ENCODE peak calls at places on chromosomes 6 and 20, in six cellular contexts. Y is substantia nigra, G is uterus, O is right cardiac atrium, E is aorta, Z is fibroblast of lung. X is an unnamed sample.

GRCh38 chr6:48834706-48835105 is 628.3 kb downstream of the MMUT start:
- DNase-seq in Y (no peak), G (no peak), O (no peak), E (no peak), Z (peak; percentile 53), X (no peak)

GRCh38 chr6:134453792-134454510 is 136.0 kb upstream of the SGK1 start:
- DNase-seq in Y (no peak), G (no peak), O (no peak), E (no peak), Z (no peak), X (no peak)

GRCh38 chr6:123053602-123054225 is 57.7 kb downstream of the CLVS2 start:
- DNase-seq in Y (no peak), G (no peak), O (no peak), E (no peak), Z (no peak), X (no peak)

GRCh38 chr6:56890683-56891429 is 64.1 kb upstream of the BEND6 start:
- DNase-seq in Y (no peak), G (no peak), O (no peak), E (no peak), Z (peak; percentile 93), X (no peak)

GRCh38 chr6:110232456-110232855 is 52.2 kb downstream of the CDC40 start:
- DNase-seq in Y (no peak), G (no peak), O (no peak), E (no peak), Z (peak; percentile 50), X (no peak)

GRCh38 chr6:1091905-1092304 is 220.0 kb upstream of the FOXQ1 start:
- DNase-seq in Y (no peak), G (no peak), O (no peak), E (no peak), Z (no peak), X (no peak)

GRCh38 chr6:324729-325125 is 32.4 kb downstream of the DUSP22 start:
- DNase-seq in Y (no peak), G (no peak), O (no peak), E (peak; percentile 50), Z (no peak), X (no peak)

GRCh38 chr6:28867078-28867414 is 56.7 kb downstream of the TRIM27 start:
- DNase-seq in Y (no peak), G (no peak), O (no peak), E (no peak), Z (no peak), X (no peak)

GRCh38 chr6:7241709-7242645 is 71.0 kb downstream of the SSR1 start:
- DNase-seq in Y (no peak), G (no peak), O (no peak), E (peak; percentile 25), Z (peak; percentile 48), X (no peak)

GRCh38 chr6:53168516-53169257 is 20.0 kb upstream of the GCM1 start:
- DNase-seq in Y (no peak), G (no peak), O (no peak), E (no peak), Z (no peak), X (no peak)

GRCh38 chr20:51306081-51306480 is 236.4 kb downstream of the NFATC2 start:
- DNase-seq in Y (no peak), G (no peak), O (no peak), E (no peak), Z (no peak), X (no peak)

GRCh38 chr6:159969921-159970320 is 1.0 kb downstream of the IGF2R start:
- DNase-seq in Y (peak; percentile 26), G (peak; percentile 46), O (peak; percentile 49), E (peak; percentile 65), Z (peak; percentile 79), X (peak; percentile 57)

GRCh38 chr6:27352850-27353249 is 35.7 kb upstream of the ZNF391 start:
- DNase-seq in Y (no peak), G (no peak), O (no peak), E (no peak), Z (no peak), X (no peak)

GRCh38 chr20:50510706-50511401 is 671 bp downstream of the PTPN1 start:
- DNase-seq in Y (no peak), G (no peak), O (peak; percentile 20), E (peak; percentile 61), Z (no peak), X (no peak)

GRCh38 chr6:15752820-15753219 is 90.0 kb upstream of the DTNBP1 start:
- DNase-seq in Y (no peak), G (no peak), O (no peak), E (no peak), Z (no peak), X (no peak)

GRCh38 chr20:51221791-51222408 is 199.0 kb upstream of the KCNG1 start:
- DNase-seq in Y (no peak), G (no peak), O (peak; percentile 23), E (no peak), Z (peak; percentile 86), X (no peak)

GRCh38 chr6:90303037-90303436 is 6.4 kb upstream of the BACH2 start:
- DNase-seq in Y (no peak), G (no peak), O (no peak), E (no peak), Z (no peak), X (no peak)

GRCh38 chr20:46931699-46932098 is 37.1 kb downstream of the EYA2 start:
- DNase-seq in Y (no peak), G (peak; percentile 45), O (peak; percentile 20), E (no peak), Z (no peak), X (no peak)

GRCh38 chr6:21163110-21163837 is 430.3 kb upstream of the SOX4 start:
- DNase-seq in Y (no peak), G (no peak), O (no peak), E (no peak), Z (peak; percentile 58), X (no peak)

GRCh38 chr20:792248-792647 is 23.9 kb upstream of the SLC52A3 start:
- DNase-seq in Y (no peak), G (no peak), O (no peak), E (no peak), Z (no peak), X (no peak)

GRCh38 chr6:139109558-139109957 is 25.3 kb upstream of the HECA start:
- DNase-seq in Y (no peak), G (no peak), O (peak; percentile 19), E (no peak), Z (peak; percentile 35), X (no peak)

GRCh38 chr20:51500936-51501335 is 41.6 kb downstream of the NFATC2 start:
- DNase-seq in Y (no peak), G (no peak), O (no peak), E (no peak), Z (no peak), X (no peak)

GRCh38 chr20:24522452-24523330 is 53.3 kb downstream of the SYNDIG1 start:
- DNase-seq in Y (no peak), G (no peak), O (no peak), E (no peak), Z (no peak), X (no peak)

GRCh38 chr6:51514396-51515051 is 572.9 kb downstream of the PKHD1 start:
- DNase-seq in Y (no peak), G (no peak), O (no peak), E (no peak), Z (no peak), X (peak; percentile 52)

GRCh38 chr6:160678744-160679401 is 14.8 kb upstream of the LPA start:
- DNase-seq in Y (no peak), G (no peak), O (no peak), E (no peak), Z (no peak), X (no peak)

GRCh38 chr6:33201147-33201545 is 479 bp downstream of the SLC39A7 start:
- DNase-seq in Y (no peak), G (no peak), O (no peak), E (no peak), Z (no peak), X (no peak)

GRCh38 chr6:138572200-138572875 is 73.0 kb upstream of the NHSL1 start:
- DNase-seq in Y (no peak), G (peak; percentile 57), O (peak; percentile 71), E (peak; percentile 62), Z (peak; percentile 89), X (peak; percentile 84)

GRCh38 chr20:10659651-10660601 is 13.9 kb downstream of the JAG1 start:
- DNase-seq in Y (no peak), G (no peak), O (no peak), E (no peak), Z (no peak), X (no peak)

GRCh38 chr6:151869345-151869744 is 61.9 kb downstream of the ESR1 start:
- DNase-seq in Y (no peak), G (no peak), O (no peak), E (no peak), Z (no peak), X (no peak)

GRCh38 chr6:16512585-16513109 is 248.6 kb downstream of the ATXN1 start:
- DNase-seq in Y (no peak), G (no peak), O (no peak), E (no peak), Z (no peak), X (no peak)

GRCh38 chr6:157229219-157229607 is 94.1 kb downstream of the TMEM242 start:
- DNase-seq in Y (no peak), G (no peak), O (no peak), E (no peak), Z (no peak), X (no peak)
- H3K27ac ChIP-seq in Y (no peak overlapping the region), G (no peak overlapping the region), O (no peak overlapping the region), E (no peak overlapping the region), Z (no peak overlapping the region), X (no peak overlapping the region)

GRCh38 chr6:125248136-125248535 is 53.6 kb downstream of the HDDC2 start:
- DNase-seq in Y (no peak), G (no peak), O (no peak), E (no peak), Z (no peak), X (no peak)
- H3K27ac ChIP-seq in Y (no peak overlapping the region), G (no peak overlapping the region), O (no peak overlapping the region), E (no peak overlapping the region), Z (no peak overlapping the region), X (no peak overlapping the region)

GRCh38 chr20:53702617-53703016 is 109.0 kb upstream of the ZNF217 start:
- DNase-seq in Y (no peak), G (no peak), O (no peak), E (no peak), Z (no peak), X (no peak)

GRCh38 chr20:53708129-53708968 is 114.7 kb upstream of the ZNF217 start:
- DNase-seq in Y (no peak), G (no peak), O (no peak), E (no peak), Z (peak; percentile 53), X (no peak)

GRCh38 chr20:53706008-53706481 is 112.4 kb upstream of the ZNF217 start:
- DNase-seq in Y (no peak), G (no peak), O (no peak), E (no peak), Z (no peak), X (no peak)

GRCh38 chr20:53707341-53708102 is 113.9 kb upstream of the ZNF217 start:
- DNase-seq in Y (no peak), G (no peak), O (no peak), E (no peak), Z (peak; percentile 23), X (no peak)

GRCh38 chr20:53706511-53707031 is 112.9 kb upstream of the ZNF217 start:
- DNase-seq in Y (no peak), G (no peak), O (no peak), E (no peak), Z (peak; percentile 28), X (no peak)
- H3K27ac ChIP-seq in Y (no peak overlapping the region), G (no peak overlapping the region), O (no peak overlapping the region), E (no peak overlapping the region), Z (peak overlapping the region; percentile 20), X (no peak overlapping the region)

GRCh38 chr20:5737619-5737953 is 12.6 kb upstream of the SHLD1 start:
- DNase-seq in Y (no peak), G (no peak), O (no peak), E (no peak), Z (no peak), X (no peak)
- H3K27ac ChIP-seq in Y (no peak overlapping the region), G (no peak overlapping the region), O (no peak overlapping the region), E (no peak overlapping the region), Z (peak overlapping the region; percentile 17), X (no peak overlapping the region)

X was measured in prostate gland.